ENCODE peak calls at places on chromosomes 4 and X, in four cellular contexts. I, J, U and S are unnamed samples.

GRCh38 chrX:12405306-12405705 is 267.0 kb downstream of the FRMPD4 start:
- DNase-seq in I (no peak), J (no peak), U (no peak), S (no peak)

GRCh38 chrX:131821945-131822622 is 201.0 kb upstream of the STK26 start:
- DNase-seq in I (peak; percentile 88), J (no peak), U (peak; percentile 87), S (peak; percentile 68)

GRCh38 chr4:105060628-105061027 is 86.0 kb upstream of the TET2 start:
- DNase-seq in I (no peak), J (no peak), U (no peak), S (no peak)

GRCh38 chr4:43296946-43297528 is 404.5 kb downstream of the GRXCR1 start:
- DNase-seq in I (no peak), J (no peak), U (no peak), S (no peak)

GRCh38 chrX:114152130-114152529 is 431.8 kb upstream of the HTR2C start:
- DNase-seq in I (no peak), J (no peak), U (no peak), S (no peak)

GRCh38 chrX:151901821-151902220 is 10.9 kb upstream of the MAGEA4 start:
- DNase-seq in I (no peak), J (no peak), U (no peak), S (no peak)

GRCh38 chrX:131544218-131544617 is 344 bp downstream of the OR13H1 start:
- DNase-seq in I (no peak), J (no peak), U (no peak), S (no peak)

GRCh38 chrX:153724252-153725038 is at the start of the genes ABCD1 and BCAP31:
- DNase-seq in I (peak; percentile 89), J (peak; percentile 84), U (peak; percentile 90), S (peak; percentile 90)

GRCh38 chrX:5681159-5681558 is 547.5 kb downstream of the NLGN4X start:
- DNase-seq in I (no peak), J (no peak), U (no peak), S (no peak)

GRCh38 chr4:102518703-102519131 is 17.6 kb downstream of the NFKB1 start:
- DNase-seq in I (no peak), J (no peak), U (no peak), S (no peak)

GRCh38 chr4:48898733-48899431 is 7.7 kb downstream of the OCIAD2 start:
- DNase-seq in I (no peak), J (no peak), U (no peak), S (no peak)

GRCh38 chrX:149871940-149872339 is 9.0 kb upstream of the MAGEA8 start:
- DNase-seq in I (no peak), J (peak; percentile 62), U (peak; percentile 27), S (no peak)

GRCh38 chr4:169626328-169627282 is 6.2 kb downstream of the CLCN3 start:
- DNase-seq in I (no peak), J (no peak), U (no peak), S (no peak)

GRCh38 chr4:87843936-87844335 is 11.2 kb downstream of the MEPE start:
- DNase-seq in I (no peak), J (no peak), U (no peak), S (no peak)

GRCh38 chr4:161256716-161257115 is 907.1 kb downstream of the FSTL5 start:
- DNase-seq in I (no peak), J (no peak), U (no peak), S (no peak)

GRCh38 chrX:115560978-115561604 is at the start of gene PLS3:
- DNase-seq in I (peak; percentile 83), J (peak; percentile 59), U (peak; percentile 84), S (peak; percentile 87)

GRCh38 chrX:131762802-131763234 is 218.9 kb downstream of the OR13H1 start:
- DNase-seq in I (peak; percentile 81), J (no peak), U (peak; percentile 78), S (no peak)

GRCh38 chr4:42119916-42120315 is 32.5 kb downstream of the BEND4 start:
- DNase-seq in I (no peak), J (no peak), U (no peak), S (no peak)

DNA sequence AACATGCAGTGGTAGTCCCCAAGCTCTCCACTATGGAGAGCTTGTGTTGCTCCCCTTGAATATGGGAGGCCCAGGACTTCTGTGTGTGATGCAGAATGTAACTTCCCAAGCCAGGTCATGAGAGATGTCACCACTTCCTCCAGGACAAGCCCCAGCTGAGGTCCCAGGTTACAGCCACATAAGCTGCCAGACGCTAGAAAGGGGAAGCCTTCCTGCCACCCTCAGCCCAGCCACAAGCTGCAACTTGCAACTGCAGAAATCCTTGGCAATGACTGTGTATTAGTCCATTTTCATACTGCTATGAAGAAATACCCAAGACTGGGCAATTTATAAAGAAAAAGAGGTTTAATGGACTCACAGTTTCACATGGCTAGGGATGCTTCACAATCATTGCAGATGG is 91.4 kb upstream of the DHX15 start:
- DNase-seq in I (no peak), J (no peak), U (no peak), S (no peak)
- H3K4me3 ChIP-seq in I (no peak overlapping the region), J (no peak overlapping the region), U (no peak overlapping the region), S (no peak overlapping the region)

GRCh38 chr4:138909605-138910004 is 106.0 kb upstream of the NOCT start:
- DNase-seq in I (no peak), J (no peak), U (no peak), S (no peak)

GRCh38 chr4:138912714-138913340 is 102.8 kb upstream of the NOCT start:
- DNase-seq in I (no peak), J (no peak), U (no peak), S (no peak)

GRCh38 chr4:138910201-138910913 is 105.2 kb upstream of the NOCT start:
- DNase-seq in I (no peak), J (no peak), U (no peak), S (no peak)

GRCh38 chr4:138911903-138912713 is 103.5 kb upstream of the NOCT start:
- DNase-seq in I (no peak), J (peak; percentile 71), U (peak; percentile 50), S (peak; percentile 60)

GRCh38 chr4:138910914-138911336 is 104.7 kb upstream of the NOCT start:
- DNase-seq in I (peak; percentile 57), J (peak; percentile 90), U (peak; percentile 74), S (peak; percentile 74)
- H3K27ac ChIP-seq in I (no peak overlapping the region), J (peak overlapping the region; percentile 93), U (peak overlapping the region; percentile 82), S (peak overlapping the region; percentile 82)

DNA sequence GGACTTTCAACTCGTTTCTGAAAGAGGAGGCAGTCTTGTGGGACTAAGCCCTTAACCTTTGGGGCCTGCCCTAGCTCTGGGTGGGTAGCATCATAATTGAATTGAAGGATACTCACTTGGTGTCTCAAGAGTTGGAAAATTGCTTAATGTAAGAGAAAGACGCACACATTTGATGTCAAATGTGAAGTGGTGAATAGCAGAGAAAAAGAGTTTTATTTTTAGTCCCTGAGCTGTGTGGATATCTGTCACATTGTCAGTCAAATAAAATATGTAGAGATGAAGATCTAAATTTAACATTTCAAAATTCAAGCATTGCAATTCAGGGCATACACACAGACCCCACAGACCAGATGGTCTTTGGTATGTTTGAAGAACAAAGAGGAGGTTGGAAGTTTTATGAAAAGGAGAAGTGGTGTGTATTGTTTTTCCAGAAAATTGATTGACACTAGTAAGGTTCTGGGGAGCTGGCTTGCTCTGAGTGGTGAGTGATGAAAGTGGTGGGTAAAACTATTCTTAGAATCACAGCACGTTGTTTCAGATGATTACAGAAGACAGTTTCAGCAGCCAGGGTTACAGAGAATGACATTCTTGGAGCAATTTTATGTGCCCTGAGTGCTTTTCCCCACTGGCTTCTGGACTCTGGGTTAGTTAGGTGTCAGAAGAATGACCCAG is 44.9 kb upstream of the BBS12 start:
- DNase-seq in I (no peak), J (no peak), U (no peak), S (no peak)
- H3K4me3 ChIP-seq in I (no peak overlapping the region), J (no peak overlapping the region), U (no peak overlapping the region), S (no peak overlapping the region)

GRCh38 chr4:8340721-8341680 is 71.4 kb downstream of the HTRA3 start:
- DNase-seq in I (no peak), J (no peak), U (peak; percentile 50), S (no peak)

GRCh38 chr4:8343051-8343966 is 73.8 kb downstream of the HTRA3 start:
- DNase-seq in I (no peak), J (no peak), U (no peak), S (no peak)

GRCh38 chr4:8343967-8344331 is 74.4 kb downstream of the HTRA3 start:
- DNase-seq in I (no peak), J (no peak), U (no peak), S (no peak)

GRCh38 chr4:8341691-8342090 is 72.1 kb downstream of the HTRA3 start:
- DNase-seq in I (no peak), J (no peak), U (no peak), S (no peak)

GRCh38 chr4:8342651-8343050 is 73.1 kb downstream of the HTRA3 start:
- DNase-seq in I (no peak), J (no peak), U (no peak), S (no peak)
- H3K27ac ChIP-seq in I (no peak overlapping the region), J (no peak overlapping the region), U (no peak overlapping the region), S (no peak overlapping the region)

DNA sequence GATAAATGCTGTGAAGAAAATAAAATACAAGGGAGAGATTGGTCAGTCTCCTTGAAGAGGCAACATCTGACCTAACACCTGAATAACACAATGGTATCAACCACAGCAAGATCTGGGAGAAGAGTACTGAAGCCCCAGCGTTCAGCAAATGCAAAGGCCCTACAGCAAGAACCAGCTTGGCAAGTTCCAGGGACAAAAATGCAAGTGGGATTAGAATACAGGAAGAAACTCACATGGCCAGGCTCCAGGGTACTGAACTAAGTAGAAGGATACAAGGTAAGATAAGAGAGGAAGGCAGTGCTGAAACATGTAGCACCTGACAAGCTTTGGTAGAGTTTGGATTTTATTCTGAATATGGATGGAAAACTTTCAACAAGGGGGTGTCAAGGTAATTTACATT is 3.6 kb downstream of the SMIM14 start:
- DNase-seq in I (no peak), J (no peak), U (peak; percentile 63), S (peak; percentile 52)
- H3K4me3 ChIP-seq in I (no peak overlapping the region), J (no peak overlapping the region), U (no peak overlapping the region), S (no peak overlapping the region)

GRCh38 chr4:94912606-94913005 is 154.9 kb downstream of the BMPR1B start:
- DNase-seq in I (no peak), J (no peak), U (no peak), S (no peak)
- H3K27ac ChIP-seq in I (no peak overlapping the region), J (no peak overlapping the region), U (no peak overlapping the region), S (no peak overlapping the region)